ENCODE peak calls at places on chromosomes 6 and 20, in ten cellular contexts. C, U, A, H, J, E, L, K, S and Z are unnamed samples.

GRCh38 chr6:147467891-147468290 is 40.6 kb upstream of the SAMD5 start:
- DNase-seq in C (no peak), U (no peak), A (no peak), H (no peak), J (no peak), E (no peak), L (no peak), K (no peak), S (no peak), Z (no peak)

GRCh38 chr20:8443464-8444072 is 311.5 kb downstream of the PLCB1 start:
- DNase-seq in C (no peak), U (no peak), A (no peak), H (no peak), J (peak; percentile 6), E (no peak), L (no peak), K (no peak), S (no peak), Z (peak; percentile 13)

GRCh38 chr20:23782366-23782983 is 31.7 kb upstream of the CST1 start:
- DNase-seq in C (peak; percentile 20), U (no peak), A (no peak), H (no peak), J (peak; percentile 34), E (no peak), L (no peak), K (peak; percentile 12), S (peak; percentile 57), Z (peak; percentile 46)

GRCh38 chr6:134379086-134379485 is 61.2 kb upstream of the SGK1 start:
- DNase-seq in C (no peak), U (no peak), A (peak; percentile 59), H (peak; percentile 88), J (peak; percentile 39), E (peak; percentile 94), L (peak; percentile 0), K (no peak), S (peak; percentile 62), Z (no peak)

GRCh38 chr20:38985603-38986170 is 23.5 kb downstream of the DHX35 start:
- DNase-seq in C (no peak), U (no peak), A (no peak), H (no peak), J (no peak), E (no peak), L (no peak), K (no peak), S (no peak), Z (peak; percentile 37)

GRCh38 chr6:33192671-33193602 is 670 bp upstream of the COL11A2 start:
- DNase-seq in C (no peak), U (no peak), A (no peak), H (no peak), J (no peak), E (no peak), L (no peak), K (no peak), S (peak; percentile 56), Z (no peak)

GRCh38 chr6:144478487-144478886 is 193.4 kb downstream of the UTRN start:
- DNase-seq in C (no peak), U (no peak), A (no peak), H (no peak), J (no peak), E (no peak), L (no peak), K (no peak), S (no peak), Z (no peak)

GRCh38 chr6:81981812-81982211 is 229.3 kb upstream of the TENT5A start:
- DNase-seq in C (no peak), U (no peak), A (no peak), H (no peak), J (no peak), E (no peak), L (no peak), K (no peak), S (no peak), Z (no peak)

GRCh38 chr6:38316099-38316868 is 323.4 kb downstream of the BTBD9 start:
- DNase-seq in C (no peak), U (no peak), A (no peak), H (no peak), J (no peak), E (peak; percentile 9), L (no peak), K (no peak), S (no peak), Z (no peak)

GRCh38 chr6:163416640-163417253 is 2.2 kb downstream of the QKI start:
- DNase-seq in C (peak; percentile 61), U (no peak), A (no peak), H (peak; percentile 62), J (peak; percentile 69), E (no peak), L (peak; percentile 21), K (peak; percentile 63), S (peak; percentile 81), Z (peak; percentile 71)

GRCh38 chr20:63178889-63179751 is 36.8 kb downstream of the YTHDF1 start:
- DNase-seq in C (peak; percentile 48), U (no peak), A (peak; percentile 31), H (peak; percentile 35), J (peak; percentile 77), E (peak; percentile 26), L (peak; percentile 58), K (peak; percentile 64), S (peak; percentile 55), Z (peak; percentile 35)

GRCh38 chr20:23161968-23162696 is 76.0 kb upstream of the CD93 start:
- DNase-seq in C (peak; percentile 76), U (no peak), A (no peak), H (peak; percentile 90), J (peak; percentile 91), E (peak; percentile 97), L (no peak), K (peak; percentile 62), S (peak; percentile 79), Z (no peak)

GRCh38 chr6:29995346-29995777 is 53.0 kb downstream of the HLA-A start:
- DNase-seq in C (peak; percentile 36), U (no peak), A (no peak), H (no peak), J (no peak), E (no peak), L (no peak), K (no peak), S (no peak), Z (no peak)

GRCh38 chr6:50271266-50271665 is 221.5 kb upstream of the DEFB112 start:
- DNase-seq in C (no peak), U (no peak), A (no peak), H (no peak), J (no peak), E (no peak), L (no peak), K (no peak), S (no peak), Z (no peak)

GRCh38 chr6:105896052-105896820 is 189.9 kb upstream of the PRDM1 start:
- DNase-seq in C (no peak), U (no peak), A (no peak), H (no peak), J (peak; percentile 70), E (no peak), L (no peak), K (no peak), S (peak; percentile 19), Z (no peak)

GRCh38 chr6:38027685-38028373 is 208.3 kb downstream of the ZFAND3 start:
- DNase-seq in C (no peak), U (no peak), A (no peak), H (no peak), J (no peak), E (no peak), L (no peak), K (no peak), S (no peak), Z (peak; percentile 18)

GRCh38 chr6:137076277-137077068 is 31.7 kb upstream of the IL20RA start:
- DNase-seq in C (peak; percentile 72), U (peak; percentile 71), A (peak; percentile 43), H (peak; percentile 81), J (peak; percentile 81), E (peak; percentile 67), L (peak; percentile 33), K (peak; percentile 75), S (peak; percentile 85), Z (peak; percentile 86)

GRCh38 chr6:10526156-10526555 is 5.0 kb downstream of the GCNT2 start:
- DNase-seq in C (no peak), U (peak; percentile 85), A (no peak), H (no peak), J (no peak), E (no peak), L (no peak), K (no peak), S (no peak), Z (no peak)

GRCh38 chr20:44342240-44342639 is 5.4 kb downstream of the R3HDML start:
- DNase-seq in C (no peak), U (no peak), A (no peak), H (no peak), J (no peak), E (no peak), L (no peak), K (no peak), S (no peak), Z (no peak)

GRCh38 chr6:35497571-35498406 is 910 bp upstream of the TEAD3 start:
- DNase-seq in C (no peak), U (no peak), A (peak; percentile 29), H (peak; percentile 56), J (no peak), E (no peak), L (peak; percentile 27), K (peak; percentile 80), S (peak; percentile 78), Z (peak; percentile 60)

GRCh38 chr6:128144320-128144719 is 243.5 kb upstream of the THEMIS start:
- DNase-seq in C (no peak), U (no peak), A (no peak), H (no peak), J (no peak), E (no peak), L (no peak), K (no peak), S (peak; percentile 19), Z (no peak)

GRCh38 chr6:2581611-2582010 is 169.1 kb downstream of the MYLK4 start:
- DNase-seq in C (no peak), U (no peak), A (no peak), H (no peak), J (no peak), E (no peak), L (no peak), K (no peak), S (no peak), Z (no peak)

GRCh38 chr6:144931172-144932035 is 646.3 kb downstream of the UTRN start:
- DNase-seq in C (peak; percentile 0), U (peak; percentile 25), A (no peak), H (peak; percentile 52), J (peak; percentile 57), E (no peak), L (no peak), K (peak; percentile 26), S (peak; percentile 44), Z (peak; percentile 48)

GRCh38 chr6:116267879-116268588 is 11.7 kb downstream of the TSPYL1 start:
- DNase-seq in C (no peak), U (no peak), A (no peak), H (no peak), J (no peak), E (no peak), L (no peak), K (no peak), S (no peak), Z (peak; percentile 57)

GRCh38 chr6:141140905-141141304 is 991.8 kb upstream of the GJE1 start:
- DNase-seq in C (no peak), U (no peak), A (no peak), H (no peak), J (no peak), E (no peak), L (no peak), K (no peak), S (no peak), Z (no peak)

GRCh38 chr6:110633731-110634130 is 157.3 kb upstream of the SLC22A16 start:
- DNase-seq in C (no peak), U (no peak), A (no peak), H (no peak), J (no peak), E (no peak), L (no peak), K (no peak), S (no peak), Z (no peak)

GRCh38 chr6:15504581-15505350 is 158.1 kb downstream of the DTNBP1 start:
- DNase-seq in C (peak; percentile 95), U (no peak), A (no peak), H (peak; percentile 39), J (no peak), E (peak; percentile 51), L (no peak), K (peak; percentile 18), S (peak; percentile 83), Z (no peak)

GRCh38 chr6:45433533-45434400 is 56.0 kb upstream of the SUPT3H start:
- DNase-seq in C (no peak), U (no peak), A (no peak), H (no peak), J (no peak), E (no peak), L (no peak), K (no peak), S (no peak), Z (no peak)